ENCODE peak calls at places on chromosome 12, in four cellular contexts. N is neuronal stem cell, W is mesenchymal stem cell, R is H1. H is an unnamed sample.

GRCh38 chr12:26286186-26286585 is 90.8 kb downstream of the SSPN start:
- DNase-seq in R (no peak), W (no peak), N (no peak), H (no peak)

GRCh38 chr12:1908758-1909157 is 9.7 kb downstream of the CACNA2D4 start:
- DNase-seq in W (no peak), N (no peak), R (no peak), H (no peak)

GRCh38 chr12:7016958-7017571 is 1.2 kb downstream of the LPCAT3 start:
- DNase-seq in R (no peak), N (no peak), W (no peak), H (no peak)

GRCh38 chr12:102551186-102551585 is 70.8 kb upstream of the IGF1 start:
- DNase-seq in R (no peak), W (no peak), N (no peak), H (no peak)

GRCh38 chr12:120132863-120133385 is 16.4 kb upstream of the RAB35 start:
- DNase-seq in R (no peak), W (no peak), N (no peak), H (no peak)

GRCh38 chr12:66636771-66637170 is 42.1 kb downstream of the GRIP1 start:
- DNase-seq in W (peak), R (no peak), N (no peak), H (no peak)

GRCh38 chr12:38163442-38163801 is 153.2 kb upstream of the ALG10B start:
- DNase-seq in R (no peak), N (no peak), W (no peak), H (no peak)

GRCh38 chr12:94965982-94966381 is 37.5 kb downstream of the NDUFA12 start:
- DNase-seq in R (no peak), N (no peak), W (no peak), H (no peak)

GRCh38 chr12:123761841-123762714 is at the start of gene DNAH10:
- DNase-seq in R (peak), N (peak), W (peak), H (no peak)

GRCh38 chr12:27198036-27198435 is 46.0 kb upstream of the STK38L start:
- DNase-seq in N (no peak), W (peak), R (no peak), H (no peak)

GRCh38 chr12:42482820-42483533 is 106.6 kb downstream of the PRICKLE1 start:
- DNase-seq in N (peak), W (peak), R (peak), H (peak)

GRCh38 chr12:131085125-131085815 is 131.6 kb downstream of the ADGRD1 start:
- DNase-seq in W (no peak), R (no peak), N (no peak), H (no peak)

GRCh38 chr12:121009744-121010143 is 6.5 kb downstream of the C12orf43 start:
- DNase-seq in N (peak), W (peak), R (no peak), H (peak)

GRCh38 chr12:120290541-120291312 is 976 bp downstream of the RNU4-2 start:
- DNase-seq in R (peak), N (no peak), W (no peak), H (peak)

GRCh38 chr12:21065845-21066244 is 65.1 kb upstream of the SLCO1B1 start:
- DNase-seq in R (no peak), W (no peak), N (no peak), H (no peak)

GRCh38 chr12:104358353-104359003 is 54.9 kb downstream of the EID3 start:
- DNase-seq in R (peak), N (no peak), W (peak), H (peak)

GRCh38 chr12:40222247-40222646 is 2.5 kb upstream of the LRRK2 start:
- DNase-seq in R (no peak), N (no peak), W (no peak), H (no peak)

GRCh38 chr12:78931466-78931990 is 67.0 kb downstream of the SYT1 start:
- DNase-seq in N (no peak), R (no peak), W (no peak), H (no peak)

GRCh38 chr12:51442324-51442723 is 17.7 kb downstream of the SLC4A8 start:
- DNase-seq in W (peak), R (no peak), N (no peak), H (no peak)

GRCh38 chr12:124646385-124647230 is 79.2 kb upstream of the NCOR2 start:
- DNase-seq in N (no peak), R (peak), W (no peak), H (no peak)

GRCh38 chr12:64265839-64266238 is 43.7 kb upstream of the KICS2 start:
- DNase-seq in W (no peak), R (no peak), N (no peak), H (no peak)

GRCh38 chr12:49889361-49890095 is 14.2 kb downstream of the FAIM2 start:
- DNase-seq in N (no peak), W (no peak), R (no peak), H (no peak)

GRCh38 chr12:124592050-124592449 is 24.6 kb upstream of the NCOR2 start:
- DNase-seq in W (peak), R (no peak), N (no peak), H (no peak)

GRCh38 chr12:14907953-14908352 is 22.3 kb upstream of the MGP start:
- DNase-seq in R (no peak), W (no peak), N (no peak), H (peak)

GRCh38 chr12:27305673-27306504 is 26.7 kb upstream of the BMAL2 start:
- DNase-seq in R (no peak), N (no peak), W (peak), H (peak)

GRCh38 chr12:59843260-59843843 is 247.5 kb downstream of the SLC16A7 start:
- DNase-seq in W (no peak), N (no peak), R (no peak), H (no peak)

GRCh38 chr12:1591543-1591942 is 2.8 kb downstream of the FBXL14 start:
- DNase-seq in R (no peak), W (peak), N (no peak), H (no peak)

GRCh38 chr12:116881325-116881866 is at the start of gene HRK:
- DNase-seq in N (no peak), R (peak), W (no peak), H (no peak)

GRCh38 chr12:94429633-94430032 is 30.0 kb downstream of the CEP83 start:
- DNase-seq in W (peak), R (no peak), N (no peak), H (no peak)

GRCh38 chr12:107645630-107646333 is 39.8 kb upstream of the PWP1 start:
- DNase-seq in W (no peak), N (peak), R (peak), H (no peak)

GRCh38 chr12:79452906-79453305 is 237.9 kb downstream of the PAWR start:
- DNase-seq in W (peak), R (no peak), N (no peak), H (peak)

GRCh38 chr12:4273651-4274395 is at the start of gene CCND2:
- DNase-seq in W (peak), N (peak), R (peak), H (no peak)

GRCh38 chr12:131383741-131384543 is 326.9 kb upstream of the SFSWAP start:
- DNase-seq in W (no peak), N (no peak), R (no peak), H (no peak)

GRCh38 chr12:79083181-79083580 is 218.6 kb downstream of the SYT1 start:
- DNase-seq in W (no peak), N (no peak), R (no peak), H (no peak)

DNA sequence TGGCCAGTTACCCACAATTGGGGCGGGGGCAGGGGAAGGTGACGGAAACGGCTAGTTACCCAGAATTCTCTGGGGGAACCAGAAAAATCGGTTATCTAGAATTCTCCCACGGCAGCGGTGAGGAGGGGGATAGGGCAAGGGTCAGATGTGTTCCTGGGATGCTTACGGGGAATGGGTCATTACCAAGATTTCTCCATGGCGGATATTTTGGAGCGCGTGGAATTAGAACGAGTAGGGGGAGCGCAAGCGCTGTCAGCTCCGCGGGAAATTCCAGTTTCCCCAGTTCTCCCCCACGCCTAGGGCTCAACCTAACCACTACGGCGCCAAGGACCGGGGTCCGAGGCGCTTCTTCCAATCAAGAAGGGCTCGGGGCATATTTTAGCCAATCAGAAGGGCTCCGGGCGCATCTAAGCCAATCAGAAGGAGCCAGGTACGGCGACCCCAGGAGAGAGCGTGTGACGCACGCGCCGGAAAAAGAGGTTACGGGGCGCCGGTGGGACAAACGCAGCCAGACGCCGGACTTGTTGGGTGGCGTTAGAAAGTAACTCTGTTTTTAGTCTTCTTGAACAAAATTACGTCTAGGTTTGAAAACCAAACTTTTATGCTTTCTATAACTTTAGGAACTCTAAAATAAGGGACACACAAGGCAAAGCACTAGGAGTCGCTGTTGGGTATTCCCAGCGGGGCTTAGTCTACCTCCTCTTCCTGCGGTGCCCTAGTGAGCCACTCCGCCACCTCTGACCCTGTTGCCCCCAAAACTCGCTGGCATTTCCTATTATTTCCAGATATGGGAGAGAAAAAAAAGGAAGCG is at the start of gene PAN2:
- DNase-seq in R (peak), W (peak), N (peak), H (peak)
- H4K8ac ChIP-seq in R (peak), W (peak), N (peak), H (peak)

DNA sequence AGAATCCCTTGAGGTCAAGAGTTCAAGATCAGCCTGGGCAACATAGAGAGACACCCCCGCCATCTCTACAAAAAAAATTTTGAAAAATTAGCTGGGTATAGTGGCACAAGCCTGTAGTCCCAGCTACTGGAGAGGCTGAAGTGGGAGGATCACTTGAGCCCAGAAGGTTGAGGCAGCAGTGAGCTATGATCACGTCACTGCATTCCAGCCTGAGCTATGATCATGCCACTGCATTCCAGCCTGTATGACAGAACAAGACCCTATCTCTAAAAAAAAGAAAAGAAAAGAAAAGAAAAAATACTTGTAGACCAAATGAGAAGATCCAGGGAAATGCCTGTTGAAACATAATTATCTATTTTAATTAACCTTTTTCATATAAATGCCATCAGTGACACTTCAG is 93.8 kb upstream of the MDM1 start:
- DNase-seq in R (no peak), N (no peak), W (peak), H (peak)
- H4K8ac ChIP-seq in R (no peak), N (no peak), W (no peak), H (no peak)

DNA sequence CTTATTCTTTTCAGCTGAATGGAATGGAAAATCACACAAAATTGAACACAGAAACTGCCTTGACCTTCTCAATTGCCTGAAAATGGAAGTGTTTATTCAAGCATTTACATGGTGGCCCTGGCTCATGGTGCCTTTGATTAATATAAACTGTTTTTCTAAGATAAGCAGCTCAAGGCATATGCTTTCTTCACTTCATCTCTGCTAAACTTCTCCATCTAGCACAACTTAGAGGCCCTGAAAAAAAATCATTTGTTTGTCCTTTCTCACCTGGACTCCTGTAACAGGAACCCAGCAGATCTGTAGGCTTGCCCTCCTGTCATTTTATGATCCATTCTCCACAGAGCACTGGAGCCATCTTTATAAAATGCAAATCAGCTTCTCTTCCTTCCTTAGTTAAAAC is 117.5 kb upstream of the KRR1 start:
- DNase-seq in R (no peak), W (no peak), N (no peak), H (no peak)
- H4K8ac ChIP-seq in R (no peak), W (no peak), N (no peak), H (no peak)

GRCh38 chr12:3216097-3216496 is 138.9 kb downstream of the TSPAN9 start:
- DNase-seq in W (no peak), R (no peak), N (no peak), H (no peak)
- H4K8ac ChIP-seq in W (no peak), R (no peak), N (no peak), H (no peak)

DNA sequence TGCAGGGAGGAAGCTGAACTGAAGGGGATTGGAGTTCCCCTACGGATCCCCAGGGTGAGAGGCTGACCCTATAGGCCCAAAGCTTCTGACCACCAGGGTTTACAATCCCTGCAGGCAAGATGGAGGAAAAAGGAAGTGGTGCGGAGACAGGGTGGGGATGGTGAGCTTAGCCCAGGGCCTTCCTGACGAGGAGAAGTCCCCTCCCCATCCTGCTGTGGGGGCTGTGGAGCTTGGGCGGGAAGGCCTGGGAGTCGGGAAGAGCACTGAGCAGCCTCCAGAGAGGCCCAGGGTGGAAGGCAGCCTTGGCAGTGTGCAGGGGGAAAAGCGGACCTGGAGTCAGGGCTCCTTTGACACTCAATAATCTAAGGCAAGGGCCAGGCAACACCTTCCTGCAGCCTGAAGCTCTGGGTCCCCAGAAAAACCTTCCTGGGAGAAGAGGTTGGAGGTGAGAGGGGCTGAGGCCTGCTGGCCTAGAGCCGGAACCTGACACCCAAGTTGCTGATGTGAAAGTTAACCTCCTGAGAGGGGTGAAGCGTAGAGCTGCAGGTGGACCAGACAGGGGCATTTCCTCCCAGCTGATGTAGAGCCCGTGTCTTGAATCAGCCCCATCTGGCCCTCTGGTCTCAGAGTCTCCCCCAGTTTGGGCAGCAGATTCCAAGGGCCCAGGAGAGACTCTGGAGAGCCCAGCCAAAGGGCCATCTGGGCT is 6.1 kb downstream of the HDAC7 start:
- DNase-seq in R (no peak), N (peak), W (peak), H (no peak)
- H4K8ac ChIP-seq in R (peak), N (no peak), W (peak), H (peak)

GRCh38 chr12:25250744-25251730 is at the start of gene KRAS:
- DNase-seq in R (peak), N (peak), W (peak), H (peak)
- H4K8ac ChIP-seq in R (peak), N (peak), W (peak), H (peak)

GRCh38 chr12:47080725-47081502 is 1.2 kb upstream of the AMIGO2 start:
- DNase-seq in W (peak), N (no peak), R (no peak), H (peak)
- H4K8ac ChIP-seq in W (peak), N (peak), R (no peak), H (peak)

H was measured in trophoblast cell.